ENCODE peak calls at places on chromosomes 13 and 19, in seven cellular contexts. One of them, this sample, is unnamed.

GRCh38 chr19:2032296-2032941 is 16.9 kb upstream of the BTBD2 start:
- DNase-seq in A549: peak
- DNase-seq in H1: peak
- DNase-seq in ovary: peak
- DNase-seq in transverse colon: peak
- DNase-seq in SK-N-SH: peak
- DNase-seq in tibial nerve: peak
- DNase-seq in this sample: peak

GRCh38 chr13:80502359-80502758 is 161.4 kb upstream of the SPRY2 start:
- DNase-seq in A549: no peak
- DNase-seq in H1: no peak
- DNase-seq in ovary: no peak
- DNase-seq in transverse colon: no peak
- DNase-seq in SK-N-SH: no peak
- DNase-seq in tibial nerve: no peak
- DNase-seq in this sample: no peak

GRCh38 chr13:66795636-66796035 is 434.5 kb downstream of the PCDH9 start:
- DNase-seq in A549: no peak
- DNase-seq in H1: no peak
- DNase-seq in ovary: no peak
- DNase-seq in transverse colon: no peak
- DNase-seq in SK-N-SH: no peak
- DNase-seq in tibial nerve: no peak
- DNase-seq in this sample: no peak

GRCh38 chr19:7658219-7658686 is 10.6 kb upstream of the RETN start:
- DNase-seq in A549: no peak
- DNase-seq in H1: no peak
- DNase-seq in ovary: no peak
- DNase-seq in transverse colon: peak
- DNase-seq in SK-N-SH: no peak
- DNase-seq in tibial nerve: no peak
- DNase-seq in this sample: no peak

GRCh38 chr19:46350758-46351159 is 3.9 kb downstream of the PPP5C start:
- DNase-seq in A549: no peak
- DNase-seq in H1: no peak
- DNase-seq in ovary: no peak
- DNase-seq in transverse colon: no peak
- DNase-seq in SK-N-SH: no peak
- DNase-seq in tibial nerve: peak
- DNase-seq in this sample: no peak

GRCh38 chr19:1082928-1083816 is 12.0 kb downstream of the POLR2E start:
- DNase-seq in A549: no peak
- DNase-seq in H1: no peak
- DNase-seq in ovary: no peak
- DNase-seq in transverse colon: peak
- DNase-seq in SK-N-SH: no peak
- DNase-seq in tibial nerve: no peak
- DNase-seq in this sample: no peak

GRCh38 chr13:66513728-66514127 is 716.4 kb downstream of the PCDH9 start:
- DNase-seq in A549: no peak
- DNase-seq in H1: no peak
- DNase-seq in ovary: no peak
- DNase-seq in transverse colon: no peak
- DNase-seq in SK-N-SH: no peak
- DNase-seq in tibial nerve: no peak
- DNase-seq in this sample: no peak

GRCh38 chr13:111572956-111573355 is 252.5 kb downstream of the TEX29 start:
- DNase-seq in A549: no peak
- DNase-seq in H1: no peak
- DNase-seq in ovary: no peak
- DNase-seq in transverse colon: peak
- DNase-seq in SK-N-SH: no peak
- DNase-seq in tibial nerve: no peak
- DNase-seq in this sample: no peak

DNA sequence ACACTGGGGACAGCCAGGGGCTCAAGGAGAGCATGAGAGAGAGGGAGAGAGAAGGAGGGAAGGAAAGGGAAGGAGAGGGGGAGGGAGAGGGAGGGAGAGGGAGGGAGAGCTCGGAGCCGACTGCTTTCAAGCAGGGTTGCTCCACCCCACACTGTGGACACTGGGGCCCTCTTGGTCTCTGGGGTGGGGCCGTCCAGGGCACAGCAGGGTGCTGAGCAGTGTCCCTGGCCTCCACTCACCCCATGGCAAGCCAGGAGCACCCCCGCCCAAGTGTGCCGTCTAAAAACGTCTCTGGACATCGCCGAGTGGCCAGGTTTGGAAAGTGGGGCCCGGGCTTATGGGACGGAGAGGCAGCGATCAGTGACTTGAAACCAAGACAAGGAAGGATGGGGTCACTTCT is 20.9 kb downstream of the DPP9 start:
- DNase-seq in A549: no peak
- DNase-seq in H1: no peak
- DNase-seq in ovary: no peak
- DNase-seq in transverse colon: no peak
- DNase-seq in SK-N-SH: no peak
- DNase-seq in tibial nerve: no peak
- DNase-seq in this sample: no peak
- TF ChIP-seq EP300 in A549: no peak
- TF ChIP-seq EP300 in H1: no peak
- TF ChIP-seq EP300 in ovary: no peak
- TF ChIP-seq EP300 in transverse colon: no peak
- TF ChIP-seq EP300 in SK-N-SH: no peak
- TF ChIP-seq EP300 in tibial nerve: no peak
- TF ChIP-seq EP300 in this sample: no peak

GRCh38 chr19:57248646-57249045 is 8.2 kb downstream of the ZNF805 start:
- DNase-seq in A549: no peak
- DNase-seq in H1: no peak
- DNase-seq in ovary: no peak
- DNase-seq in transverse colon: no peak
- DNase-seq in SK-N-SH: no peak
- DNase-seq in tibial nerve: no peak
- DNase-seq in this sample: no peak
- TF ChIP-seq EP300 in A549: no peak
- TF ChIP-seq EP300 in H1: no peak
- TF ChIP-seq EP300 in ovary: no peak
- TF ChIP-seq EP300 in transverse colon: no peak
- TF ChIP-seq EP300 in SK-N-SH: no peak
- TF ChIP-seq EP300 in tibial nerve: no peak
- TF ChIP-seq EP300 in this sample: no peak

GRCh38 chr13:27424246-27425150 is at the start of gene GTF3A:
- DNase-seq in A549: peak
- DNase-seq in H1: peak
- DNase-seq in ovary: peak
- DNase-seq in transverse colon: peak
- DNase-seq in SK-N-SH: peak
- DNase-seq in tibial nerve: peak
- DNase-seq in this sample: peak
- TF ChIP-seq EP300 in A549: no peak
- TF ChIP-seq EP300 in H1: no peak
- TF ChIP-seq EP300 in ovary: no peak
- TF ChIP-seq EP300 in transverse colon: no peak
- TF ChIP-seq EP300 in SK-N-SH: no peak
- TF ChIP-seq EP300 in tibial nerve: no peak
- TF ChIP-seq EP300 in this sample: no peak

DNA sequence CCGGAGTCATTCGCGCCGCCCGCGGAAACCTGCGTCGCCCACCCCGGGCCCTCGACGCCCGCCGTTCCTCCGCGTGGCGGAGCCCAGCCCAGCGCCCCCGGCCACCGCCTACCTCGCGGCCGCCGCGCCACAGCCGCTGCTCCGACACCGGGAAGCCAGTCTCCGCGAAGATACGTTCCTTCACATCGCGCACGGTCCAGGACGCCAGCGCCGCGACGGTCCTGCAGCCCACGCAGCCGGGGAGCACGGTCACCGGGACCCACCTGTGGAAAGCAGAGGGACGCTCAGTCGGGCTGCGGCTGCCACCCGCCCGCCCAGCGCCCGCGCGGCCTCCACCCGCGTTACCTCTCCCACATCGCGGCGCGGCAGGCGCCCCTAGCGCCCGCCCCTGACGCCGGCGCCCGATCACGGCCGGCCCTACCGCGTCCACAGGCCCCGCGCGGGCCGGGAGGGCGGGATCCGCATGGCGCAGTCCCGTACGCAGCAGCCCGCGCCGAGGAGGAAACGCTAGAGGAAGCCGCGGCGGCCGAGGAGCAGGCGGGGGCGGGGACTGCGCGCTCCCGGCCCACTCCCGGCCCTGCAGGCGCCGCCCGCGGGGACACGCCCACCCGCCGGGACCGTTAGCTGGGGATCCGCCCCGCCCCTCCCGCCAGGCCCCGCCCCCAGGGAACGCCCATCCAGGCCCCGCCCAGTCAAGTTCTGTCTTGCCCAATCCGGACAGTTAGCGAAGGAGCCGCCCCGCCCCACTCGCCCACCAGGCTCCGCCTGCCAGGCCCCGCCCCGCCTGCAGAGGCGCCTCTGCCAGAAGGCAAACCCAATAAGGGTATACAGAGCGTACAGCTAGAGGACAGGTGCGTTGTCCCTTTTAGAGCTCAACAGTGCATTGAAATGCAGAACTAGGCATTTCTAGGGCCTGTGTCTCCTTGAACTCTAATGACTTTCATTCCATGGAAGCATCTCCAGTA is 58.2 kb downstream of the SACS start:
- DNase-seq in A549: peak
- DNase-seq in H1: peak
- DNase-seq in ovary: peak
- DNase-seq in transverse colon: peak
- DNase-seq in SK-N-SH: peak
- DNase-seq in tibial nerve: peak
- DNase-seq in this sample: peak
- TF ChIP-seq EP300 in A549: no peak
- TF ChIP-seq EP300 in H1: no peak
- TF ChIP-seq EP300 in ovary: no peak
- TF ChIP-seq EP300 in transverse colon: no peak
- TF ChIP-seq EP300 in SK-N-SH: no peak
- TF ChIP-seq EP300 in tibial nerve: no peak
- TF ChIP-seq EP300 in this sample: no peak

GRCh38 chr19:57477191-57478008 is at the start of gene ZNF772:
- DNase-seq in A549: peak
- DNase-seq in H1: peak
- DNase-seq in ovary: peak
- DNase-seq in transverse colon: peak
- DNase-seq in SK-N-SH: peak
- DNase-seq in tibial nerve: peak
- DNase-seq in this sample: peak
- TF ChIP-seq EP300 in A549: no peak
- TF ChIP-seq EP300 in H1: no peak
- TF ChIP-seq EP300 in ovary: no peak
- TF ChIP-seq EP300 in transverse colon: no peak
- TF ChIP-seq EP300 in SK-N-SH: no peak
- TF ChIP-seq EP300 in tibial nerve: no peak
- TF ChIP-seq EP300 in this sample: no peak

GRCh38 chr13:97196340-97196739 is 25.8 kb upstream of the MBNL2 start:
- DNase-seq in A549: no peak
- DNase-seq in H1: no peak
- DNase-seq in ovary: no peak
- DNase-seq in transverse colon: no peak
- DNase-seq in SK-N-SH: no peak
- DNase-seq in tibial nerve: no peak
- DNase-seq in this sample: no peak

GRCh38 chr13:97191615-97192014 is 30.5 kb upstream of the MBNL2 start:
- DNase-seq in A549: no peak
- DNase-seq in H1: no peak
- DNase-seq in ovary: no peak
- DNase-seq in transverse colon: no peak
- DNase-seq in SK-N-SH: no peak
- DNase-seq in tibial nerve: no peak
- DNase-seq in this sample: no peak

GRCh38 chr13:97193577-97193976 is 28.6 kb upstream of the MBNL2 start:
- DNase-seq in A549: no peak
- DNase-seq in H1: no peak
- DNase-seq in ovary: no peak
- DNase-seq in transverse colon: no peak
- DNase-seq in SK-N-SH: no peak
- DNase-seq in tibial nerve: no peak
- DNase-seq in this sample: no peak

GRCh38 chr13:97192166-97192565 is 30.0 kb upstream of the MBNL2 start:
- DNase-seq in A549: no peak
- DNase-seq in H1: no peak
- DNase-seq in ovary: no peak
- DNase-seq in transverse colon: no peak
- DNase-seq in SK-N-SH: no peak
- DNase-seq in tibial nerve: no peak
- DNase-seq in this sample: no peak

DNA sequence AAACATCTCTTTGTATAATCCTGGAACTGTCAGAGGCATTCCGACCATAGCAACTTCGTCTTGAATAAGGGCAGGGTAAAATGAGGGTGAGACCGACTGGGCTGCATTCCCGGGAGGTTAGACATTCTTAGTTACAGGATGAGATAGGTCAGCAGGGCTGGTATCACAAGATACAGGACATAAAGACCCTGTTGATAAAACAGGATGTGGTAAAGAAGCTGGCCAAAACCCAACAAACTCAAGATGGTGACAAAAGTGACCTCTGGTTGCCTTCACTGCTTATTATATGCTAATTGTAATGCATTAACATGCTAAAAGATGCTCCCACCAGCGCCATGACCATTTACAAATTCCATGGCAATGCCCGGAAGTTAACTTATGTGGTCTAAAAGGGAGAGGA is 27.7 kb upstream of the MBNL2 start:
- DNase-seq in A549: no peak
- DNase-seq in H1: no peak
- DNase-seq in ovary: no peak
- DNase-seq in transverse colon: no peak
- DNase-seq in SK-N-SH: no peak
- DNase-seq in tibial nerve: no peak
- DNase-seq in this sample: no peak
- TF ChIP-seq EP300 in A549: no peak
- TF ChIP-seq EP300 in H1: no peak
- TF ChIP-seq EP300 in ovary: no peak
- TF ChIP-seq EP300 in transverse colon: no peak
- TF ChIP-seq EP300 in SK-N-SH: no peak
- TF ChIP-seq EP300 in tibial nerve: no peak
- TF ChIP-seq EP300 in this sample: no peak

GRCh38 chr13:113774177-113775107 is 15.4 kb downstream of the TMEM255B start:
- DNase-seq in A549: peak
- DNase-seq in H1: no peak
- DNase-seq in ovary: peak
- DNase-seq in transverse colon: no peak
- DNase-seq in SK-N-SH: peak
- DNase-seq in tibial nerve: no peak
- DNase-seq in this sample: no peak
- TF ChIP-seq EP300 in A549: no peak
- TF ChIP-seq EP300 in H1: no peak
- TF ChIP-seq EP300 in ovary: no peak
- TF ChIP-seq EP300 in transverse colon: no peak
- TF ChIP-seq EP300 in SK-N-SH: no peak
- TF ChIP-seq EP300 in tibial nerve: no peak
- TF ChIP-seq EP300 in this sample: no peak

GRCh38 chr13:32059511-32059984 is 28.0 kb downstream of the FRY start:
- DNase-seq in A549: no peak
- DNase-seq in H1: no peak
- DNase-seq in ovary: no peak
- DNase-seq in transverse colon: no peak
- DNase-seq in SK-N-SH: no peak
- DNase-seq in tibial nerve: no peak
- DNase-seq in this sample: no peak
- TF ChIP-seq EP300 in A549: no peak
- TF ChIP-seq EP300 in H1: no peak
- TF ChIP-seq EP300 in ovary: no peak
- TF ChIP-seq EP300 in transverse colon: no peak
- TF ChIP-seq EP300 in SK-N-SH: no peak
- TF ChIP-seq EP300 in tibial nerve: no peak
- TF ChIP-seq EP300 in this sample: no peak